ENCODE peak calls at places on chromosomes 7 and 10, in ten cellular contexts. C is fibroblast of the aortic adventitia; Y is spleen; L is CD8-positive, alpha-beta T cell; Q is BJ; U is heart left ventricle; B is PC-3; A is fibroblast of lung; O is AG04450; T is HFFc6. E is an unnamed sample.

GRCh38 chr7:143003393-143004051 is 23.4 kb downstream of the OR9A2 start:
- DNase-seq in U (no peak), A (peak; percentile 63), Q (no peak), O (peak; percentile 7), L (peak; percentile 44), Y (no peak), C (peak; percentile 75), T (peak; percentile 39), B (peak; percentile 71), E (peak; percentile 52)

GRCh38 chr10:1569208-1569607 is 168.1 kb downstream of the ADARB2 start:
- DNase-seq in Y (peak; percentile 61), L (no peak), Q (no peak), C (no peak), T (no peak), A (no peak), U (no peak), O (no peak), B (no peak), E (no peak)

GRCh38 chr10:111593578-111593977 is 516.7 kb downstream of the ADRA2A start:
- DNase-seq in B (no peak), L (no peak), Y (no peak), T (no peak), O (no peak), A (no peak), U (no peak), Q (no peak), C (peak; percentile 25), E (peak; percentile 69)

GRCh38 chr10:130771491-130771890 is 540.0 kb downstream of the TCERG1L start:
- DNase-seq in L (no peak), U (no peak), T (no peak), Q (no peak), Y (peak; percentile 56), A (no peak), B (no peak), O (no peak), C (no peak), E (no peak)

GRCh38 chr10:131802991-131803390 is 97.8 kb upstream of the PPP2R2D start:
- DNase-seq in O (no peak), L (no peak), C (no peak), U (no peak), B (no peak), Q (no peak), Y (no peak), A (no peak), T (no peak), E (no peak)

GRCh38 chr7:831596-832291 is 532 bp upstream of the SUN1 start:
- DNase-seq in O (peak; percentile 72), T (peak; percentile 93), U (no peak), A (peak; percentile 95), C (peak; percentile 95), L (no peak), Y (no peak), B (peak; percentile 90), Q (peak; percentile 85), E (peak; percentile 91)

GRCh38 chr10:97543025-97543546 is 29.5 kb upstream of the ANKRD2 start:
- DNase-seq in T (peak; percentile 94), U (peak; percentile 86), Y (peak; percentile 86), C (peak; percentile 92), B (peak; percentile 88), A (peak; percentile 91), Q (peak; percentile 75), L (no peak), O (peak; percentile 84), E (peak; percentile 99)

GRCh38 chr10:24349379-24350110 is 140.6 kb downstream of the KIAA1217 start:
- DNase-seq in Q (no peak), O (no peak), T (peak; percentile 65), Y (no peak), B (peak; percentile 87), A (peak; percentile 77), U (no peak), C (peak; percentile 76), L (no peak), E (peak; percentile 30)

GRCh38 chr7:782718-783449 is 49.4 kb upstream of the SUN1 start:
- DNase-seq in Y (no peak), L (no peak), T (no peak), Q (no peak), C (no peak), B (no peak), U (no peak), O (no peak), A (no peak), E (no peak)

GRCh38 chr10:30999084-30999712 is 32.5 kb downstream of the ZNF438 start:
- DNase-seq in Q (no peak), O (no peak), C (no peak), L (no peak), B (peak; percentile 31), T (peak; percentile 66), Y (no peak), U (peak; percentile 17), A (peak; percentile 77), E (peak; percentile 30)

GRCh38 chr10:77513783-77514331 is 123.8 kb downstream of the KCNMA1 start:
- DNase-seq in A (peak; percentile 86), T (peak; percentile 93), Y (no peak), C (peak; percentile 77), L (no peak), U (peak; percentile 47), O (peak; percentile 58), Q (peak; percentile 42), B (peak; percentile 100), E (peak; percentile 92)

GRCh38 chr7:22726345-22726848 is 603 bp upstream of the IL6 start:
- DNase-seq in T (peak; percentile 74), A (peak; percentile 89), C (peak; percentile 92), B (peak; percentile 84), L (no peak), U (peak; percentile 49), Y (peak; percentile 84), O (peak; percentile 62), Q (peak; percentile 27), E (peak; percentile 85)

GRCh38 chr7:93332172-93332571 is 100.0 kb downstream of the VPS50 start:
- DNase-seq in Y (no peak), C (no peak), T (no peak), Q (no peak), U (no peak), L (no peak), A (no peak), B (no peak), O (no peak), E (no peak)

GRCh38 chr10:114683162-114683561 is 25.1 kb upstream of the ABLIM1 start:
- DNase-seq in T (no peak), Q (no peak), B (peak; percentile 4), O (no peak), U (no peak), Y (no peak), A (no peak), L (no peak), C (no peak), E (no peak)

GRCh38 chr7:27184342-27185012 is 555 bp downstream of the HOXA11 start:
- DNase-seq in Y (peak; percentile 75), B (peak; percentile 50), U (no peak), O (no peak), A (no peak), T (no peak), L (no peak), C (no peak), Q (no peak), E (no peak)

DNA sequence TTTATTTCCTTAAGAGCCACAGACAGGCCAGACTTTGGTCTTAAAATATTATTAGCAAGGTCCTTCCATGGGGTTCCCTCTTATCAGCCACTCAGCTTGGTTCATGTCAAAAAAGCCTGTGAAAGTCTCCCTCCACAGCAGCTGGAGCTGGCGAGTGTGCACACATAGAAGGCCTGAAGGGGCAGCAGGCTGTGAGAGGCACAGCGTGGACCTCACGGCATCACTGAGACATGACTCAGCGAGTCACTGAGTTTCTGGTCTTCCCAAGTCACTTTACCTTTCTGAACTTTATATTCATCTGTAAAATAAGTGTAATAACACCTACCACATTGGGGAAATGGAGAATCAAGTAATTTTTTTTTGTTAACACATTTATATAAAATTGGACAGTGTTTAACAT is 8.7 kb downstream of the TAF3 start:
- DNase-seq in O (no peak), Y (no peak), Q (no peak), T (peak; percentile 38), C (peak; percentile 21), L (no peak), B (peak; percentile 24), A (peak; percentile 34), U (no peak), E (peak; percentile 19)
- TF ChIP-seq CTCF in O (peak; percentile 31), Y (no peak), Q (peak; percentile 35), T (peak; percentile 17), C (peak; percentile 30), L (no peak), B (no peak), A (no peak), U (no peak), E (no peak)

GRCh38 chr10:113297226-113297625 is 255.6 kb upstream of the HABP2 start:
- DNase-seq in L (no peak), O (no peak), A (no peak), Q (peak; percentile 41), Y (no peak), T (peak; percentile 64), C (no peak), U (no peak), B (peak; percentile 64), E (peak; percentile 87)
- TF ChIP-seq CTCF in L (no peak), O (no peak), A (no peak), Q (peak; percentile 37), Y (no peak), T (peak; percentile 20), C (no peak), U (no peak), B (no peak), E (peak; percentile 43)

DNA sequence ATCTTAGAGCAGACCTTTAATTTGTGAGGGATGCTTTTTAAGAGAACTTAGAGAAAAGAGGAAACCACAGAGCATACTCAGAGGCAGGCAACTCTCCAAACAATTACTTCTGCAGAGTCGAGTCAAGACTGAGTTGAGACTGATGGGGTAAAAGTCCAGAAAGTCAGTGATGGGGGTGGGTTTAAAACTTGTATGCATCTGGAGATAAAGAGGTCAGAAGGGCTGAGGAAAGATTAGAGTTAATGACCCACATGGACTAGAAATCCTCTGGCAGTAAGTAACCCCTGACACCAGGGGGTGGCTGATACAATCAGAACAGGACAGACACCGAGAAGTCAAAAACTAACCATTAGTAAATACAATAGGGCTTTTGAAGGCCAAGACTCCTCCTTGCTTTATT is 42.4 kb upstream of the SEPTIN7 start:
- DNase-seq in C (peak; percentile 28), Y (no peak), O (no peak), B (no peak), Q (no peak), L (no peak), A (no peak), U (no peak), T (no peak), E (no peak)
- TF ChIP-seq CTCF in C (no peak), Y (no peak), O (no peak), B (peak; percentile 13), Q (no peak), L (no peak), A (no peak), U (no peak), T (peak; percentile 16), E (no peak)

GRCh38 chr7:3696113-3696512 is 395.1 kb downstream of the SDK1 start:
- DNase-seq in Q (no peak), B (no peak), L (no peak), O (no peak), U (no peak), A (no peak), C (no peak), T (no peak), Y (no peak), E (no peak)

GRCh38 chr7:3691478-3692151 is 390.6 kb downstream of the SDK1 start:
- DNase-seq in L (no peak), B (no peak), C (no peak), A (no peak), Y (no peak), Q (no peak), U (no peak), T (no peak), O (no peak), E (no peak)

GRCh38 chr7:3697472-3697871 is 396.4 kb downstream of the SDK1 start:
- DNase-seq in A (no peak), Y (no peak), T (no peak), C (no peak), Q (no peak), U (no peak), O (no peak), B (no peak), L (no peak), E (no peak)

GRCh38 chr7:3695602-3696001 is 394.6 kb downstream of the SDK1 start:
- DNase-seq in O (no peak), Y (no peak), T (no peak), Q (no peak), B (peak; percentile 38), C (no peak), L (no peak), U (no peak), A (peak; percentile 9), E (no peak)
- TF ChIP-seq CTCF in O (peak; percentile 6), Y (no peak), T (no peak), Q (no peak), B (peak; percentile 77), C (no peak), L (no peak), U (peak; percentile 7), A (no peak), E (no peak)